ENCODE peak calls at places on chromosomes 4 and X, in ten cellular contexts. M is brain microvascular endothelial cell; Q is gastrocnemius medialis; S is GM12865; T is neural crest cell; K is AG09319; V is transverse colon; C is endothelial cell of umbilical vein; L is heart left ventricle; Z is CD4-positive, alpha-beta T cell. N is an unnamed sample.

GRCh38 chr4:6180841-6181631 is 19.3 kb downstream of the JAKMIP1 start:
- DNase-seq in M (no peak), Q (no peak), S (peak; percentile 98), T (no peak), K (no peak), V (no peak), C (no peak), L (no peak), Z (no peak), N (no peak)

GRCh38 chr4:183987987-183988392 is 82.9 kb downstream of the STOX2 start:
- DNase-seq in M (peak; percentile 95), Q (peak; percentile 91), S (no peak), T (peak; percentile 53), K (no peak), V (peak; percentile 61), C (peak; percentile 55), L (peak; percentile 88), Z (no peak), N (peak; percentile 63)

GRCh38 chrX:119853449-119853848 is 686 bp upstream of the UPF3B start:
- DNase-seq in M (no peak), Q (peak; percentile 12), S (no peak), T (no peak), K (no peak), V (peak; percentile 12), C (no peak), L (no peak), Z (no peak), N (no peak)

GRCh38 chr4:1578301-1578781 is 105.8 kb downstream of the FAM53A start:
- DNase-seq in M (no peak), Q (no peak), S (no peak), T (no peak), K (no peak), V (no peak), C (no peak), L (peak; percentile 33), Z (no peak), N (no peak)

GRCh38 chr4:19324175-19324574 is 927.5 kb upstream of the SLIT2 start:
- DNase-seq in M (no peak), Q (no peak), S (no peak), T (no peak), K (no peak), V (no peak), C (peak; percentile 34), L (no peak), Z (no peak), N (no peak)

GRCh38 chrX:123320622-123321021 is 136.5 kb downstream of the GRIA3 start:
- DNase-seq in M (no peak), Q (no peak), S (no peak), T (no peak), K (no peak), V (no peak), C (no peak), L (no peak), Z (no peak), N (no peak)

GRCh38 chr4:118076958-118077766 is 42.9 kb downstream of the NDST3 start:
- DNase-seq in M (peak; percentile 45), Q (no peak), S (peak; percentile 53), T (no peak), K (no peak), V (peak; percentile 11), C (peak; percentile 24), L (no peak), Z (no peak), N (no peak)

GRCh38 chr4:13907255-13907751 is 279.8 kb upstream of the BOD1L1 start:
- DNase-seq in M (peak; percentile 97), Q (no peak), S (no peak), T (no peak), K (peak; percentile 72), V (no peak), C (peak; percentile 79), L (no peak), Z (no peak), N (peak; percentile 43)

GRCh38 chr4:41135761-41136160 is 78.6 kb downstream of the APBB2 start:
- DNase-seq in M (no peak), Q (no peak), S (peak; percentile 20), T (no peak), K (no peak), V (no peak), C (no peak), L (no peak), Z (no peak), N (no peak)

GRCh38 chr4:134422776-134423175 is 221.2 kb upstream of the PABPC4L start:
- DNase-seq in M (no peak), Q (no peak), S (no peak), T (no peak), K (no peak), V (no peak), C (no peak), L (no peak), Z (no peak), N (no peak)

GRCh38 chr4:39900966-39901365 is 76.7 kb downstream of the PDS5A start:
- DNase-seq in M (no peak), Q (no peak), S (no peak), T (no peak), K (no peak), V (no peak), C (no peak), L (no peak), Z (no peak), N (no peak)

GRCh38 chrX:39740078-39740477 is 357.7 kb downstream of the BCOR start:
- DNase-seq in M (no peak), Q (no peak), S (no peak), T (no peak), K (no peak), V (no peak), C (no peak), L (no peak), Z (no peak), N (no peak)

GRCh38 chr4:10063544-10064300 is 42.4 kb upstream of the SLC2A9 start:
- DNase-seq in M (peak; percentile 73), Q (peak; percentile 70), S (no peak), T (no peak), K (peak; percentile 62), V (peak; percentile 28), C (peak; percentile 82), L (peak; percentile 78), Z (no peak), N (peak; percentile 16)

GRCh38 chr4:35358001-35358584 is 886.2 kb downstream of the ARAP2 start:
- DNase-seq in M (no peak), Q (no peak), S (no peak), T (no peak), K (no peak), V (no peak), C (no peak), L (no peak), Z (no peak), N (no peak)

GRCh38 chr4:15774020-15774420 is 4.1 kb upstream of the CD38 start:
- DNase-seq in M (peak; percentile 42), Q (no peak), S (peak; percentile 29), T (no peak), K (no peak), V (no peak), C (no peak), L (no peak), Z (no peak), N (peak; percentile 24)

GRCh38 chrX:153612413-153612812 is 13.5 kb upstream of the CCNQ start:
- DNase-seq in M (no peak), Q (no peak), S (no peak), T (no peak), K (no peak), V (no peak), C (no peak), L (no peak), Z (no peak), N (no peak)

GRCh38 chr4:89363786-89364185 is 56.2 kb upstream of the GPRIN3 start:
- DNase-seq in M (no peak), Q (no peak), S (no peak), T (no peak), K (no peak), V (no peak), C (no peak), L (no peak), Z (no peak), N (no peak)

GRCh38 chrX:149950681-149951080 is 12.4 kb upstream of the EOLA2 start:
- DNase-seq in M (peak; percentile 50), Q (no peak), S (peak; percentile 21), T (peak; percentile 8), K (peak; percentile 42), V (no peak), C (peak; percentile 62), L (no peak), Z (no peak), N (peak; percentile 35)

GRCh38 chr4:106337916-106338315 is 21.6 kb downstream of the AIMP1 start:
- DNase-seq in M (no peak), Q (no peak), S (no peak), T (no peak), K (no peak), V (no peak), C (no peak), L (no peak), Z (no peak), N (no peak)

GRCh38 chr4:148152868-148153630 is 289.2 kb downstream of the NR3C2 start:
- DNase-seq in M (no peak), Q (no peak), S (no peak), T (no peak), K (no peak), V (no peak), C (no peak), L (no peak), Z (no peak), N (no peak)
- TF ChIP-seq CTCF in M (no peak), Q (no peak), S (peak; percentile 11), T (no peak), K (peak; percentile 7), V (no peak), C (no peak), L (no peak), Z (no peak), N (no peak)

GRCh38 chrX:42714981-42715688 is 62.8 kb downstream of the PPP1R2C start:
- DNase-seq in M (no peak), Q (no peak), S (no peak), T (peak; percentile 57), K (no peak), V (peak; percentile 73), C (peak; percentile 49), L (peak; percentile 35), Z (peak; percentile 41), N (peak; percentile 36)
- TF ChIP-seq CTCF in M (peak; percentile 50), Q (no peak), S (no peak), T (peak; percentile 73), K (peak; percentile 36), V (peak; percentile 36), C (peak; percentile 44), L (no peak), Z (peak; percentile 48), N (no peak)

GRCh38 chrX:23908219-23909003 is 605 bp downstream of the CXorf58 start:
- DNase-seq in M (no peak), Q (no peak), S (peak; percentile 27), T (no peak), K (no peak), V (no peak), C (no peak), L (no peak), Z (no peak), N (no peak)
- TF ChIP-seq CTCF in M (peak; percentile 55), Q (no peak), S (peak; percentile 22), T (peak; percentile 49), K (peak; percentile 29), V (no peak), C (no peak), L (no peak), Z (no peak), N (no peak)

DNA sequence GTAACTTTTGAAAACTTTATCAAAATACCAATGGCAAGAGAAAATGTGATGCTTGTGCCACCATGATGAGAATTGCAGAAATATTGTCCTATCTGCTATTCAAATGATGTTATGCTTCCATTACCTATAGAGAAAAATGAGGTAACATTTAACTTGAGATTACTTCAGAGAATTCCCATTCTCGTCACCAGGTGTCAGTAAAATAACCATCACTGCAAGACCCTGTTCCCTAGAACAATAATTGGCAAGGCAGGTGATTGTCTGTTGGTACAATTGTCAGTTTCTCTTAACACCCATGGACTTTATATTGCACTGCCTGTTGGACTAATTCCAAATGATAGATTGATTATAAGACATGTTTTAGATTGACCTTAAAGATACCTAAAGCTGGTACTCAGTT is 179.9 kb downstream of the GABRG1 start:
- DNase-seq in M (no peak), Q (no peak), S (peak; percentile 2), T (no peak), K (no peak), V (no peak), C (no peak), L (no peak), Z (no peak), N (no peak)
- TF ChIP-seq CTCF in M (no peak), Q (no peak), S (no peak), T (no peak), K (no peak), V (no peak), C (no peak), L (no peak), Z (no peak), N (no peak)